ENCODE peak calls at places on chromosomes 5 and 9, in six cellular contexts. One of them, this sample, is unnamed. For H3K36me3, the result is how much of the 10 kb centered on the place peaks cover.

GRCh38 chr9:89872913-89873707 is 268.3 kb downstream of the GADD45G start:
- DNase-seq in SJCRH30: no peak
- DNase-seq in transverse colon: no peak
- DNase-seq in MM.1S: no peak
- DNase-seq in IMR-90: no peak
- DNase-seq in colonic mucosa: no peak
- DNase-seq in this sample: peak

GRCh38 chr5:118553662-118554061 is 434.7 kb downstream of the DTWD2 start:
- DNase-seq in IMR-90: peak
- DNase-seq in SJCRH30: peak
- DNase-seq in transverse colon: no peak
- DNase-seq in MM.1S: no peak
- DNase-seq in colonic mucosa: no peak
- DNase-seq in this sample: no peak

GRCh38 chr9:3736186-3736585 is 210.4 kb upstream of the RFX3 start:
- DNase-seq in transverse colon: no peak
- DNase-seq in IMR-90: peak
- DNase-seq in MM.1S: no peak
- DNase-seq in colonic mucosa: no peak
- DNase-seq in SJCRH30: no peak
- DNase-seq in this sample: no peak

GRCh38 chr5:179805529-179806249 is 977 bp downstream of the MGAT4B start:
- DNase-seq in colonic mucosa: peak
- DNase-seq in MM.1S: peak
- DNase-seq in IMR-90: no peak
- DNase-seq in transverse colon: no peak
- DNase-seq in SJCRH30: no peak
- DNase-seq in this sample: no peak

GRCh38 chr5:151150484-151151262 is 6.9 kb downstream of the ANXA6 start:
- DNase-seq in transverse colon: peak
- DNase-seq in IMR-90: peak
- DNase-seq in colonic mucosa: peak
- DNase-seq in MM.1S: peak
- DNase-seq in SJCRH30: no peak
- DNase-seq in this sample: no peak

GRCh38 chr5:119726544-119726943 is 97.2 kb downstream of the FAM170A start:
- DNase-seq in IMR-90: no peak
- DNase-seq in colonic mucosa: no peak
- DNase-seq in MM.1S: no peak
- DNase-seq in transverse colon: no peak
- DNase-seq in SJCRH30: no peak
- DNase-seq in this sample: no peak

GRCh38 chr5:84688566-84688965 is 303.9 kb upstream of the EDIL3 start:
- DNase-seq in transverse colon: no peak
- DNase-seq in SJCRH30: peak
- DNase-seq in IMR-90: peak
- DNase-seq in colonic mucosa: no peak
- DNase-seq in MM.1S: no peak
- DNase-seq in this sample: no peak

GRCh38 chr5:172420215-172420934 is 34.0 kb downstream of the SH3PXD2B start:
- DNase-seq in IMR-90: peak
- DNase-seq in colonic mucosa: peak
- DNase-seq in SJCRH30: no peak
- DNase-seq in transverse colon: peak
- DNase-seq in MM.1S: peak
- DNase-seq in this sample: peak

GRCh38 chr9:135504262-135505229 is 4.1 kb downstream of the MRPS2 start:
- DNase-seq in SJCRH30: peak
- DNase-seq in colonic mucosa: peak
- DNase-seq in IMR-90: peak
- DNase-seq in transverse colon: peak
- DNase-seq in MM.1S: peak
- DNase-seq in this sample: no peak

GRCh38 chr5:150082364-150082763 is 4.0 kb downstream of the CSF1R start:
- DNase-seq in SJCRH30: no peak
- DNase-seq in transverse colon: no peak
- DNase-seq in colonic mucosa: peak
- DNase-seq in MM.1S: no peak
- DNase-seq in IMR-90: no peak
- DNase-seq in this sample: no peak

GRCh38 chr5:139077899-139078298 is 120.3 kb downstream of the SIL1 start:
- DNase-seq in colonic mucosa: no peak
- DNase-seq in transverse colon: no peak
- DNase-seq in SJCRH30: no peak
- DNase-seq in MM.1S: no peak
- DNase-seq in IMR-90: no peak
- DNase-seq in this sample: no peak

GRCh38 chr9:20873240-20873860 is 158.1 kb downstream of the HACD4 start:
- DNase-seq in colonic mucosa: no peak
- DNase-seq in SJCRH30: no peak
- DNase-seq in MM.1S: no peak
- DNase-seq in transverse colon: no peak
- DNase-seq in IMR-90: peak
- DNase-seq in this sample: no peak

GRCh38 chr5:107377277-107377609 is 293.5 kb downstream of the EFNA5 start:
- DNase-seq in transverse colon: no peak
- DNase-seq in MM.1S: no peak
- DNase-seq in SJCRH30: no peak
- DNase-seq in IMR-90: no peak
- DNase-seq in colonic mucosa: no peak
- DNase-seq in this sample: no peak

GRCh38 chr9:128503870-128504269 is 649 bp upstream of the GLE1 start:
- DNase-seq in colonic mucosa: peak
- DNase-seq in transverse colon: peak
- DNase-seq in IMR-90: no peak
- DNase-seq in SJCRH30: peak
- DNase-seq in MM.1S: peak
- DNase-seq in this sample: no peak

GRCh38 chr5:16540421-16540820 is 74.8 kb upstream of the ZNF622 start:
- DNase-seq in colonic mucosa: no peak
- DNase-seq in IMR-90: peak
- DNase-seq in transverse colon: no peak
- DNase-seq in SJCRH30: no peak
- DNase-seq in MM.1S: no peak
- DNase-seq in this sample: no peak

GRCh38 chr9:133793471-133793870 is 55.3 kb upstream of the SARDH start:
- DNase-seq in transverse colon: no peak
- DNase-seq in colonic mucosa: no peak
- DNase-seq in SJCRH30: no peak
- DNase-seq in MM.1S: no peak
- DNase-seq in IMR-90: no peak
- DNase-seq in this sample: no peak

GRCh38 chr5:139140631-139141071 is 57.5 kb downstream of the SIL1 start:
- DNase-seq in MM.1S: peak
- DNase-seq in transverse colon: no peak
- DNase-seq in IMR-90: peak
- DNase-seq in SJCRH30: no peak
- DNase-seq in colonic mucosa: no peak
- DNase-seq in this sample: no peak

GRCh38 chr5:39106332-39106731 is 32.1 kb upstream of the RICTOR start:
- DNase-seq in SJCRH30: no peak
- DNase-seq in MM.1S: peak
- DNase-seq in IMR-90: peak
- DNase-seq in colonic mucosa: no peak
- DNase-seq in transverse colon: no peak
- DNase-seq in this sample: no peak

GRCh38 chr5:93162201-93162654 is 418.8 kb downstream of the NR2F1-AS1 start:
- DNase-seq in IMR-90: no peak
- DNase-seq in colonic mucosa: no peak
- DNase-seq in MM.1S: no peak
- DNase-seq in transverse colon: no peak
- DNase-seq in SJCRH30: no peak
- DNase-seq in this sample: no peak

GRCh38 chr9:129333613-129333960 is 155.5 kb upstream of the IER5L start:
- DNase-seq in MM.1S: no peak
- DNase-seq in SJCRH30: no peak
- DNase-seq in IMR-90: no peak
- DNase-seq in colonic mucosa: no peak
- DNase-seq in transverse colon: no peak
- DNase-seq in this sample: no peak

GRCh38 chr5:1783214-1783551 is 16.5 kb downstream of the MRPL36 start:
- DNase-seq in transverse colon: no peak
- DNase-seq in IMR-90: no peak
- DNase-seq in MM.1S: no peak
- DNase-seq in SJCRH30: no peak
- DNase-seq in colonic mucosa: no peak
- DNase-seq in this sample: no peak

GRCh38 chr9:18058564-18058963 is 415.4 kb upstream of the ADAMTSL1 start:
- DNase-seq in IMR-90: no peak
- DNase-seq in transverse colon: no peak
- DNase-seq in colonic mucosa: no peak
- DNase-seq in SJCRH30: no peak
- DNase-seq in MM.1S: no peak
- DNase-seq in this sample: no peak

GRCh38 chr9:15018238-15018637 is 108.0 kb upstream of the FREM1 start:
- DNase-seq in transverse colon: no peak
- DNase-seq in SJCRH30: no peak
- DNase-seq in IMR-90: no peak
- DNase-seq in MM.1S: no peak
- DNase-seq in colonic mucosa: no peak
- DNase-seq in this sample: no peak

GRCh38 chr9:76725885-76726284 is 38.4 kb upstream of the PCA3 start:
- DNase-seq in IMR-90: no peak
- DNase-seq in SJCRH30: no peak
- DNase-seq in transverse colon: no peak
- DNase-seq in MM.1S: no peak
- DNase-seq in colonic mucosa: no peak
- DNase-seq in this sample: no peak

GRCh38 chr5:169577966-169578365 is 5.6 kb upstream of the SPDL1 start:
- DNase-seq in transverse colon: no peak
- DNase-seq in colonic mucosa: no peak
- DNase-seq in IMR-90: no peak
- DNase-seq in MM.1S: peak
- DNase-seq in SJCRH30: no peak
- DNase-seq in this sample: no peak

GRCh38 chr5:157999696-158000095 is 140.8 kb upstream of the CLINT1 start:
- DNase-seq in colonic mucosa: no peak
- DNase-seq in MM.1S: no peak
- DNase-seq in IMR-90: no peak
- DNase-seq in SJCRH30: no peak
- DNase-seq in transverse colon: no peak
- DNase-seq in this sample: no peak

GRCh38 chr5:151047814-151048425 is 27.5 kb downstream of the GPX3 start:
- DNase-seq in transverse colon: no peak
- DNase-seq in SJCRH30: no peak
- DNase-seq in IMR-90: no peak
- DNase-seq in colonic mucosa: no peak
- DNase-seq in MM.1S: no peak
- DNase-seq in this sample: no peak

DNA sequence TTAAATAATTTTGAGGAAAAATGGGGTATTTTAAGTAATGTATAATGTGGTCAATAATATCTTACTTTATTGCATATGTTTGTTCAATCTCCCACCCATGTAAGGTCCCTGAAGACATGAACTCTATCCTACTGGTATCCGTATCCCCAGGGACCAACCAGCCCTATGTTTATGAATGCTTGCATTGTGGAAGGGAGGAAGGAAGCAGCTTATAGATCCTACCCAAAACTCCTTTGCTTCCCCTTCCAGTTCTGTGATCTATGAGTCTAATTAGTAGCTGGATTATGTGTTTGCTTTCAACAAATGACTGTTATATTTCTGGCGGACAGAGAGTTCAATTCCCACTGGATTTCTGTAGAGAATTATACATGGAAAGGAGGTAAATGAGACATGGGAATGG is 45.6 kb downstream of the CNTRL start:
- DNase-seq in IMR-90: no peak
- DNase-seq in MM.1S: no peak
- DNase-seq in colonic mucosa: no peak
- DNase-seq in SJCRH30: peak
- DNase-seq in transverse colon: no peak
- DNase-seq in this sample: no peak
- H3K27ac ChIP-seq in IMR-90: no peak
- H3K27ac ChIP-seq in MM.1S: no peak
- H3K27ac ChIP-seq in colonic mucosa: no peak
- H3K27ac ChIP-seq in SJCRH30: no peak
- H3K27ac ChIP-seq in transverse colon: no peak
- H3K27ac ChIP-seq in this sample: no peak

GRCh38 chr5:141494761-141495455 is 6.0 kb downstream of the PCDHGC5 start:
- DNase-seq in MM.1S: no peak
- DNase-seq in transverse colon: no peak
- DNase-seq in SJCRH30: no peak
- DNase-seq in IMR-90: peak
- DNase-seq in colonic mucosa: no peak
- DNase-seq in this sample: no peak
- H3K4me3 ChIP-seq in MM.1S: no peak
- H3K4me3 ChIP-seq in transverse colon: no peak
- H3K4me3 ChIP-seq in SJCRH30: no peak
- H3K4me3 ChIP-seq in IMR-90: no peak
- H3K4me3 ChIP-seq in colonic mucosa: no peak
- H3K4me3 ChIP-seq in this sample: no peak

GRCh38 chr9:93064392-93065124 is 6.1 kb downstream of the SUSD3 start:
- DNase-seq in SJCRH30: peak
- DNase-seq in IMR-90: no peak
- DNase-seq in transverse colon: peak
- DNase-seq in colonic mucosa: peak
- DNase-seq in MM.1S: peak
- DNase-seq in this sample: peak

GRCh38 chr9:93068956-93069355 is 10.5 kb downstream of the SUSD3 start:
- DNase-seq in MM.1S: no peak
- DNase-seq in transverse colon: no peak
- DNase-seq in IMR-90: no peak
- DNase-seq in colonic mucosa: no peak
- DNase-seq in SJCRH30: no peak
- DNase-seq in this sample: no peak

GRCh38 chr9:93065321-93065720 is 6.8 kb downstream of the SUSD3 start:
- DNase-seq in transverse colon: no peak
- DNase-seq in colonic mucosa: no peak
- DNase-seq in MM.1S: no peak
- DNase-seq in IMR-90: no peak
- DNase-seq in SJCRH30: no peak
- DNase-seq in this sample: peak

GRCh38 chr9:93071464-93071863 is 13.0 kb downstream of the SUSD3 start:
- DNase-seq in MM.1S: no peak
- DNase-seq in SJCRH30: peak
- DNase-seq in transverse colon: no peak
- DNase-seq in colonic mucosa: no peak
- DNase-seq in IMR-90: peak
- DNase-seq in this sample: no peak

GRCh38 chr9:93066978-93067603 is 8.6 kb downstream of the SUSD3 start:
- DNase-seq in transverse colon: no peak
- DNase-seq in SJCRH30: no peak
- DNase-seq in MM.1S: no peak
- DNase-seq in IMR-90: no peak
- DNase-seq in colonic mucosa: no peak
- DNase-seq in this sample: no peak
- H3K36me3 ChIP-seq in transverse colon: under half
- H3K36me3 ChIP-seq in SJCRH30: under half
- H3K36me3 ChIP-seq in MM.1S: under half
- H3K36me3 ChIP-seq in IMR-90: under half
- H3K36me3 ChIP-seq in colonic mucosa: under half
- H3K36me3 ChIP-seq in this sample: under half

DNA sequence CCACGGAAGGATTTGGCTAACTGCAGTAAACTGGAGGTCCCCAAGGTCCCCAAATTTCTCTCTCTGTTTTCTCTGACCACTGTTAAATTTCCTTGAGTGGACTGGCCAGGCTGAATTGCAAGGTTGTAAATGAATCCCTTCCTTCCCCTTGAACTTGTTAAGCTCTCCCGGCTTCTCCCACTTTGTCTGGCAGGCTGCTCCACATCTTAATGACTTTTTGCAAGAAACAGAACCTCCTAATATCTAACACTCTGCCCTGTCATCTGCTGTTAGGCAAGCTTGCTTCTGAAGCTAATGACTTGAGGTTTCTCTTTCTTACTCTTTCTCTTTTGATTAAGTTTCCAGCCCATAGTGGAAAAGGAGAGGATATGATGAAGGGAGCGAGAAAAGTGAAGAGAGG is 437.1 kb upstream of the MPDZ start:
- DNase-seq in colonic mucosa: no peak
- DNase-seq in SJCRH30: no peak
- DNase-seq in transverse colon: no peak
- DNase-seq in IMR-90: no peak
- DNase-seq in MM.1S: no peak
- DNase-seq in this sample: no peak
- H3K27ac ChIP-seq in colonic mucosa: no peak
- H3K27ac ChIP-seq in SJCRH30: no peak
- H3K27ac ChIP-seq in transverse colon: no peak
- H3K27ac ChIP-seq in IMR-90: no peak
- H3K27ac ChIP-seq in MM.1S: no peak
- H3K27ac ChIP-seq in this sample: no peak